ENCODE peak calls at places on chromosome 5, in five cellular contexts. N is GM12891, C is H1, P is GM12892, J is SK-N-SH. M is an unnamed sample.

GRCh38 chr5:56313004-56313531 is 79.9 kb upstream of the ANKRD55 start:
- DNase-seq in N (no peak), C (no peak), P (no peak), J (no peak), M (no peak)

GRCh38 chr5:91072891-91073290 is 310.2 kb downstream of the ARRDC3 start:
- DNase-seq in N (no peak), C (no peak), P (no peak), J (no peak), M (no peak)

GRCh38 chr5:87002485-87002884 is 265.2 kb upstream of the RASA1 start:
- DNase-seq in N (no peak), C (no peak), P (no peak), J (no peak), M (no peak)

GRCh38 chr5:157282150-157282549 is 16.2 kb downstream of the CYFIP2 start:
- DNase-seq in N (no peak), C (no peak), P (no peak), J (no peak), M (no peak)

GRCh38 chr5:144820285-144820684 is 649.6 kb downstream of the KCTD16 start:
- DNase-seq in N (no peak), C (no peak), P (no peak), J (no peak), M (no peak)

GRCh38 chr5:125215593-125215992 is 469.2 kb upstream of the ZNF608 start:
- DNase-seq in N (no peak), C (no peak), P (no peak), J (no peak), M (no peak)

GRCh38 chr5:124436294-124436693 is 310.1 kb downstream of the ZNF608 start:
- DNase-seq in N (no peak), C (no peak), P (no peak), J (no peak), M (no peak)

GRCh38 chr5:138660051-138660572 is 84.9 kb upstream of the HSPA9 start:
- DNase-seq in N (no peak), C (no peak), P (no peak), J (no peak), M (no peak)

GRCh38 chr5:90844931-90845330 is 286.3 kb downstream of the ADGRV1 start:
- DNase-seq in N (no peak), C (no peak), P (no peak), J (no peak), M (no peak)

GRCh38 chr5:150082364-150082763 is 4.0 kb downstream of the CSF1R start:
- DNase-seq in N (no peak), C (no peak), P (no peak), J (no peak), M (no peak)

GRCh38 chr5:42974546-42974945 is 65.6 kb downstream of the ANXA2R start:
- DNase-seq in N (no peak), C (no peak), P (no peak), J (no peak), M (no peak)

GRCh38 chr5:77138981-77139380 is 51.9 kb upstream of the ZBED3 start:
- DNase-seq in N (no peak), C (no peak), P (no peak), J (peak), M (no peak)

GRCh38 chr5:139711067-139711851 is 63.1 kb downstream of the CXXC5 start:
- DNase-seq in N (no peak), C (peak), P (no peak), J (peak), M (no peak)
- TF ChIP-seq TAF1 in N (no peak), C (peak), P (no peak), J (no peak), M (peak)

DNA sequence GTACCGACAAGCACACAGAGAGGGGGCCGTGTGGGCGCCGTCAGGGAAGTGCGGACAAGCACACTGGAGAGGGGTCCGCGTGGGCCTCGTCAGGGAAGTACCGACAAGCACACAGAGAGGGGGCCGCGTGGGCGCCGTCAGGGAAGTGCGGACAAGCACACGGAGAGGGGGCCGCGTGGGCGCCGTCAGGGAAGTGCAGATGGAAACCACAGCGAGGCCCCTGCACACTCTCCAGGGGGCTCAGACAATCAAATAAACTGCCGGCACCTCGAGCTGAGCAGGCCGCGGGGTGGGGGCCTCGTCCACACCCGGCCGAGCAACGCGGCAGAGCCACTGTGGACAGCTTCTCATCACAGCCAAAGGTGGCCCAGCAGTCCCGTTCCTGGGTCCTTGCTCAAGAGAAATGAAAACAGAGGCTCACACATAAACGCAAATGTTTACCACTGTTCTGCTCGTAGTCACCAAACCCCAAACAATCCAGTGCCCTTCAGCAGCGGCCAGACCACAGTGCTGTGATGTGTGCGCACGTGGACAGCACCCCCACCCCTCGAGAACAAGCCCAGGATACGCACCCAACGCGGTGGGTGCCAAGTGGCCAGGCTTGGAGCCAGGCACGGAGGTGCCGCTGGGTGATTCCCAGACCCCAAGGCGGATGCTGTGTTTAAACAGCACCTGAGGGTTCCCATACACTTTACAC is 24.7 kb downstream of the TPPP start:
- DNase-seq in N (no peak), C (no peak), P (no peak), J (no peak), M (no peak)
- TF ChIP-seq TAF1 in N (no peak), C (no peak), P (no peak), J (no peak), M (no peak)

GRCh38 chr5:169695919-169696490 is 58.9 kb downstream of the DOCK2 start:
- DNase-seq in N (no peak), C (no peak), P (no peak), J (peak), M (no peak)
- TF ChIP-seq TAF1 in N (no peak), C (no peak), P (no peak), J (peak), M (no peak)

GRCh38 chr5:120388016-120388781 is 75.9 kb upstream of the PRR16 start:
- DNase-seq in N (no peak), C (no peak), P (no peak), J (no peak), M (no peak)
- TF ChIP-seq TAF1 in N (no peak), C (no peak), P (no peak), J (no peak), M (no peak)

DNA sequence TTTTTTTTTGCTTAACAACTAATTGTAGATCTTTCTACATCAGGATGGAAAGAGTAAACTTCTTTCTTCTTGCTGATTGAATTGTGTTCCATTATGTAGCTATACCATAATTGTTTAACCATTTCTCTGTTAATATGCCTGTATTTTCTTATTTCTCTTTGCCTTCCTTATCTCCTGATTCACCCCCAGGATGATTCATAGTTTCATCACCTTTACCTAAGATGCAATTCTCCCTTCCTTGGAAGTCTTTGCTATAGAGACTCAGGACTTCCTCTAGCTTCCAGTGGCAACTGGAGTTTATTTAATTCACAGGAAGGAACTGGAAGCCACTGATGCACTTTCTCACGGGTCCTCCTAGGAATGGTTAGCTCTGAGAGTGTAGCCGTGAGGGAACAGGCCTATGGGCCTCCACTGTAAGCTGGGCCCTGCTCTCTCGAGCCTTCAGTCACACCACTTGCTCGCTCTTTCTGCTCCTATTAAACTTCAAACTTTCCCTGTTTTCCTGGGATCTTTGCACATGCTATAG is 83.1 kb downstream of the FGF1 start:
- DNase-seq in N (no peak), C (no peak), P (no peak), J (no peak), M (no peak)
- TF ChIP-seq TAF1 in N (no peak), C (no peak), P (no peak), J (no peak), M (no peak)

GRCh38 chr5:93789173-93790070 is 48.0 kb upstream of the POU5F2 start:
- DNase-seq in N (no peak), C (no peak), P (no peak), J (no peak), M (no peak)
- TF ChIP-seq TAF1 in N (no peak), C (no peak), P (no peak), J (no peak), M (no peak)

GRCh38 chr5:59767753-59768159 is 125.8 kb downstream of the PDE4D start:
- DNase-seq in N (no peak), C (no peak), P (no peak), J (no peak), M (no peak)

GRCh38 chr5:59764361-59764760 is 129.2 kb downstream of the PDE4D start:
- DNase-seq in N (no peak), C (no peak), P (no peak), J (no peak), M (no peak)

GRCh38 chr5:59768204-59769040 is 125.1 kb downstream of the PDE4D start:
- DNase-seq in N (no peak), C (peak), P (no peak), J (peak), M (peak)

GRCh38 chr5:59765446-59765845 is 128.1 kb downstream of the PDE4D start:
- DNase-seq in N (no peak), C (no peak), P (no peak), J (no peak), M (no peak)

DNA sequence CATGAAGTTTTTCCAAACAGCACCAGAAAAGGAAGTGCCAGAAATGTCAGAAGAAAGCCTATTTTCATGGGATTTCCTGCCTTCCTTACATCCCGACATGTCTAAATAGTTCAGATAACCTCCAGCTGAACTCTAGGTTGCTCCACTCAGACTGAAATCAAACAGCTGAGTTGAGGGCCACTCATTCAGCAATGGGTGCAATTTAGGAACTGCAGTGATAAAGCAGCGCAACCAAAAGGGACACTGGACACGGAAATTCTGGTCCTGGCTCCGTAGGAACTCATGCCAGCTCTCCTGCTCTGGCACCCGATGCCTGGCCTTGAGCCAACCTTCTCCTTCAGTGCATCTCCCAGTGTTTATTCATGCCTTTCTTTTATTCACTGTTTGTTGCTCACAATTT is 127.1 kb downstream of the PDE4D start:
- DNase-seq in N (no peak), C (no peak), P (no peak), J (peak), M (no peak)
- TF ChIP-seq TAF1 in N (no peak), C (no peak), P (no peak), J (no peak), M (no peak)